ENCODE peak calls at places on chromosomes 7 and 10, in nine cellular contexts. One of them, this sample, is unnamed.

GRCh38 chr7:14218338-14218737 is 228.9 kb upstream of the ETV1 start:
- DNase-seq in AG04449: no peak
- DNase-seq in tibial artery: no peak
- DNase-seq in GF-D8: no peak
- DNase-seq in AG08396: no peak
- DNase-seq in iris pigment epithelial cell: no peak
- DNase-seq in stimulated activated CD4-positive, alpha-beta T cell treated with anti-CD3 and anti-CD28 coated beads, Interleukin-12 subunit alpha, Interleukin-12 subunit beta, amount 100 ng/mL, for 4 hours: no peak
- DNase-seq in HFFc6: no peak
- DNase-seq in AG09309: no peak
- DNase-seq in this sample: no peak

GRCh38 chr10:71693377-71693776 is 26.2 kb downstream of the C10orf105 start:
- DNase-seq in AG04449: no peak
- DNase-seq in tibial artery: no peak
- DNase-seq in GF-D8: no peak
- DNase-seq in AG08396: no peak
- DNase-seq in iris pigment epithelial cell: no peak
- DNase-seq in stimulated activated CD4-positive, alpha-beta T cell treated with anti-CD3 and anti-CD28 coated beads, Interleukin-12 subunit alpha, Interleukin-12 subunit beta, amount 100 ng/mL, for 4 hours: no peak
- DNase-seq in HFFc6: no peak
- DNase-seq in AG09309: no peak
- DNase-seq in this sample: no peak

GRCh38 chr7:23617482-23617881 is 20.3 kb downstream of the CCDC126 start:
- DNase-seq in AG04449: no peak
- DNase-seq in tibial artery: no peak
- DNase-seq in GF-D8: no peak
- DNase-seq in AG08396: no peak
- DNase-seq in iris pigment epithelial cell: no peak
- DNase-seq in stimulated activated CD4-positive, alpha-beta T cell treated with anti-CD3 and anti-CD28 coated beads, Interleukin-12 subunit alpha, Interleukin-12 subunit beta, amount 100 ng/mL, for 4 hours: no peak
- DNase-seq in HFFc6: no peak
- DNase-seq in AG09309: no peak
- DNase-seq in this sample: no peak

GRCh38 chr10:113524120-113524519 is 28.7 kb upstream of the HABP2 start:
- DNase-seq in AG04449: no peak
- DNase-seq in tibial artery: peak
- DNase-seq in GF-D8: no peak
- DNase-seq in AG08396: no peak
- DNase-seq in iris pigment epithelial cell: no peak
- DNase-seq in stimulated activated CD4-positive, alpha-beta T cell treated with anti-CD3 and anti-CD28 coated beads, Interleukin-12 subunit alpha, Interleukin-12 subunit beta, amount 100 ng/mL, for 4 hours: no peak
- DNase-seq in HFFc6: no peak
- DNase-seq in AG09309: no peak
- DNase-seq in this sample: no peak

GRCh38 chr7:133702903-133703302 is 424.2 kb upstream of the LRGUK start:
- DNase-seq in AG04449: no peak
- DNase-seq in tibial artery: no peak
- DNase-seq in GF-D8: no peak
- DNase-seq in AG08396: no peak
- DNase-seq in iris pigment epithelial cell: no peak
- DNase-seq in stimulated activated CD4-positive, alpha-beta T cell treated with anti-CD3 and anti-CD28 coated beads, Interleukin-12 subunit alpha, Interleukin-12 subunit beta, amount 100 ng/mL, for 4 hours: no peak
- DNase-seq in HFFc6: no peak
- DNase-seq in AG09309: no peak
- DNase-seq in this sample: no peak

GRCh38 chr7:139559364-139560105 is 36.0 kb downstream of the CLEC2L start:
- DNase-seq in AG04449: no peak
- DNase-seq in tibial artery: no peak
- DNase-seq in GF-D8: no peak
- DNase-seq in AG08396: no peak
- DNase-seq in iris pigment epithelial cell: no peak
- DNase-seq in stimulated activated CD4-positive, alpha-beta T cell treated with anti-CD3 and anti-CD28 coated beads, Interleukin-12 subunit alpha, Interleukin-12 subunit beta, amount 100 ng/mL, for 4 hours: no peak
- DNase-seq in HFFc6: no peak
- DNase-seq in AG09309: no peak
- DNase-seq in this sample: no peak

GRCh38 chr10:97892961-97893360 is 43.3 kb downstream of the GOLGA7B start:
- DNase-seq in AG04449: no peak
- DNase-seq in tibial artery: no peak
- DNase-seq in GF-D8: no peak
- DNase-seq in AG08396: no peak
- DNase-seq in iris pigment epithelial cell: no peak
- DNase-seq in stimulated activated CD4-positive, alpha-beta T cell treated with anti-CD3 and anti-CD28 coated beads, Interleukin-12 subunit alpha, Interleukin-12 subunit beta, amount 100 ng/mL, for 4 hours: no peak
- DNase-seq in HFFc6: no peak
- DNase-seq in AG09309: no peak
- DNase-seq in this sample: no peak

GRCh38 chr10:114719311-114719710 is 61.2 kb upstream of the ABLIM1 start:
- DNase-seq in AG04449: no peak
- DNase-seq in tibial artery: no peak
- DNase-seq in GF-D8: no peak
- DNase-seq in AG08396: no peak
- DNase-seq in iris pigment epithelial cell: no peak
- DNase-seq in stimulated activated CD4-positive, alpha-beta T cell treated with anti-CD3 and anti-CD28 coated beads, Interleukin-12 subunit alpha, Interleukin-12 subunit beta, amount 100 ng/mL, for 4 hours: no peak
- DNase-seq in HFFc6: no peak
- DNase-seq in AG09309: no peak
- DNase-seq in this sample: no peak

GRCh38 chr10:59206204-59206720 is 29.8 kb downstream of the PHYHIPL start:
- DNase-seq in AG04449: no peak
- DNase-seq in tibial artery: no peak
- DNase-seq in GF-D8: no peak
- DNase-seq in AG08396: no peak
- DNase-seq in iris pigment epithelial cell: no peak
- DNase-seq in stimulated activated CD4-positive, alpha-beta T cell treated with anti-CD3 and anti-CD28 coated beads, Interleukin-12 subunit alpha, Interleukin-12 subunit beta, amount 100 ng/mL, for 4 hours: no peak
- DNase-seq in HFFc6: no peak
- DNase-seq in AG09309: no peak
- DNase-seq in this sample: no peak

GRCh38 chr10:71429929-71430328 is 33.2 kb downstream of the CDH23 start:
- DNase-seq in AG04449: no peak
- DNase-seq in tibial artery: no peak
- DNase-seq in GF-D8: no peak
- DNase-seq in AG08396: no peak
- DNase-seq in iris pigment epithelial cell: no peak
- DNase-seq in stimulated activated CD4-positive, alpha-beta T cell treated with anti-CD3 and anti-CD28 coated beads, Interleukin-12 subunit alpha, Interleukin-12 subunit beta, amount 100 ng/mL, for 4 hours: no peak
- DNase-seq in HFFc6: no peak
- DNase-seq in AG09309: no peak
- DNase-seq in this sample: no peak

GRCh38 chr10:2121315-2121714 is 384.0 kb upstream of the ADARB2 start:
- DNase-seq in AG04449: no peak
- DNase-seq in tibial artery: no peak
- DNase-seq in GF-D8: no peak
- DNase-seq in AG08396: no peak
- DNase-seq in iris pigment epithelial cell: no peak
- DNase-seq in stimulated activated CD4-positive, alpha-beta T cell treated with anti-CD3 and anti-CD28 coated beads, Interleukin-12 subunit alpha, Interleukin-12 subunit beta, amount 100 ng/mL, for 4 hours: no peak
- DNase-seq in HFFc6: no peak
- DNase-seq in AG09309: no peak
- DNase-seq in this sample: no peak

GRCh38 chr10:36038316-36038715 is 396.2 kb upstream of the FZD8 start:
- DNase-seq in AG04449: no peak
- DNase-seq in tibial artery: no peak
- DNase-seq in GF-D8: no peak
- DNase-seq in AG08396: no peak
- DNase-seq in iris pigment epithelial cell: no peak
- DNase-seq in stimulated activated CD4-positive, alpha-beta T cell treated with anti-CD3 and anti-CD28 coated beads, Interleukin-12 subunit alpha, Interleukin-12 subunit beta, amount 100 ng/mL, for 4 hours: no peak
- DNase-seq in HFFc6: no peak
- DNase-seq in AG09309: no peak
- DNase-seq in this sample: no peak

GRCh38 chr10:109966961-109967738 is 40.6 kb upstream of the ADD3 start:
- DNase-seq in AG04449: no peak
- DNase-seq in tibial artery: no peak
- DNase-seq in GF-D8: no peak
- DNase-seq in AG08396: peak
- DNase-seq in iris pigment epithelial cell: peak
- DNase-seq in stimulated activated CD4-positive, alpha-beta T cell treated with anti-CD3 and anti-CD28 coated beads, Interleukin-12 subunit alpha, Interleukin-12 subunit beta, amount 100 ng/mL, for 4 hours: no peak
- DNase-seq in HFFc6: peak
- DNase-seq in AG09309: no peak
- DNase-seq in this sample: no peak

This sample was measured in NK-92 treated with Interleukin-12 subunit alpha and Interleukin-12 subunit beta, amount 100 ng/mL, for 24 hours.